ENCODE peak calls at places on chromosomes 16 and 17, in ten cellular contexts. A is cardiac fibroblast; B is ACHN; T is HCT116; I is stimulated activated naive B cell treated with anti-CD40 and anti-IgM and Interleukin-4, amounts not matched to agents 10 μg/mL and 1 μg/mL and 100 μg/mL, for 72 hours; O is NCI-H2081; M is A549; C is ascending aorta; U is activated CD8-positive, alpha-beta memory T cell treated with anti-CD3 and anti-CD28 coated beads for 4 hours; J is gastrocnemius medialis. V is an unnamed sample.

GRCh38 chr17:20989991-20990855 is 52.6 kb downstream of the USP22 start:
- DNase-seq in C (no peak), M (no peak), J (no peak), A (no peak), B (no peak), O (no peak), I (no peak), T (no peak), U (no peak), V (no peak)

GRCh38 chr17:39702901-39703893 is 3.3 kb downstream of the ERBB2 start:
- DNase-seq in A (no peak), U (no peak), M (peak), B (no peak), C (no peak), I (no peak), O (no peak), J (no peak), T (no peak), V (no peak)

GRCh38 chr16:59586331-59586730 is 852.2 kb upstream of the GOT2 start:
- DNase-seq in O (no peak), I (no peak), C (no peak), B (no peak), U (no peak), A (no peak), M (no peak), J (no peak), T (no peak), V (no peak)

GRCh38 chr16:30054959-30055553 is 10.5 kb upstream of the ALDOA start:
- DNase-seq in T (no peak), O (no peak), J (no peak), A (no peak), C (no peak), M (peak), B (peak), I (no peak), U (no peak), V (no peak)

GRCh38 chr17:17859909-17860760 is 23.3 kb upstream of the SREBF1 start:
- DNase-seq in U (peak), M (peak), T (no peak), A (peak), B (peak), O (peak), J (no peak), C (no peak), I (no peak), V (no peak)

GRCh38 chr17:65062168-65062915 is 5.8 kb upstream of the GNA13 start:
- DNase-seq in M (no peak), I (no peak), U (no peak), O (no peak), B (no peak), C (no peak), T (no peak), A (no peak), J (no peak), V (no peak)

GRCh38 chr16:86946981-86947380 is 368.6 kb downstream of the FOXL1 start:
- DNase-seq in M (no peak), J (no peak), C (no peak), A (no peak), T (no peak), B (no peak), I (no peak), O (no peak), U (no peak), V (no peak)

GRCh38 chr16:24035127-24035842 is 199.5 kb downstream of the PRKCB start:
- DNase-seq in C (no peak), O (no peak), U (no peak), B (no peak), M (no peak), A (no peak), J (no peak), T (no peak), I (no peak), V (no peak)

GRCh38 chr17:71801301-71801700 is 319.5 kb upstream of the SOX9 start:
- DNase-seq in B (no peak), I (no peak), U (no peak), T (no peak), O (no peak), M (no peak), J (no peak), A (no peak), C (no peak), V (no peak)

GRCh38 chr16:2237552-2238395 is 1.5 kb downstream of the DNASE1L2 start:
- DNase-seq in T (no peak), I (no peak), A (no peak), U (no peak), J (no peak), B (no peak), M (no peak), C (no peak), O (no peak), V (no peak)

GRCh38 chr16:81455720-81456494 is 11.3 kb downstream of the CMIP start:
- DNase-seq in C (no peak), T (no peak), I (no peak), J (no peak), A (no peak), O (no peak), B (no peak), U (no peak), M (no peak), V (no peak)

GRCh38 chr16:17457513-17457912 is 13.2 kb downstream of the XYLT1 start:
- DNase-seq in A (no peak), I (no peak), T (no peak), J (no peak), B (no peak), U (no peak), M (no peak), C (no peak), O (no peak), V (no peak)

GRCh38 chr16:82684246-82684645 is 57.5 kb downstream of the CDH13 start:
- DNase-seq in O (no peak), I (no peak), C (no peak), U (no peak), M (no peak), T (no peak), B (no peak), A (no peak), J (no peak), V (no peak)

GRCh38 chr17:53406907-53407306 is 415.8 kb upstream of the KIF2B start:
- DNase-seq in U (no peak), A (no peak), B (no peak), I (no peak), C (no peak), J (no peak), M (no peak), T (no peak), O (no peak), V (no peak)

GRCh38 chr16:12267491-12267890 is 291.0 kb downstream of the SNX29 start:
- DNase-seq in I (no peak), T (no peak), M (no peak), O (no peak), J (no peak), B (no peak), C (no peak), U (no peak), A (no peak), V (no peak)

GRCh38 chr17:9004132-9004960 is 17.0 kb upstream of the NTN1 start:
- DNase-seq in O (no peak), T (no peak), U (no peak), J (no peak), I (no peak), A (no peak), M (no peak), B (no peak), C (peak), V (no peak)

GRCh38 chr17:75814900-75815373 is 29.3 kb downstream of the UNC13D start:
- DNase-seq in T (no peak), C (no peak), J (no peak), I (no peak), M (peak), B (peak), A (peak), O (no peak), U (no peak), V (no peak)

GRCh38 chr17:39099686-39100293 is 51.6 kb downstream of the PLXDC1 start:
- DNase-seq in O (no peak), T (no peak), M (no peak), B (no peak), A (peak), J (no peak), I (no peak), C (no peak), U (no peak), V (no peak)

V was measured in thoracic aorta.